ENCODE peak calls at places on chromosomes 4 and X, in four cellular contexts. C is stomach, I is AG04449, K is AG10803. G is an unnamed sample.

GRCh38 chr4:153451931-153452660 is 14.1 kb upstream of the TMEM131L start:
- DNase-seq in C (no peak), I (no peak), K (no peak), G (no peak)

GRCh38 chr4:21192367-21192766 is 492.1 kb downstream of the PACRGL start:
- DNase-seq in K (no peak), C (no peak), I (no peak), G (no peak)

GRCh38 chr4:40515037-40515397 is 114.6 kb downstream of the RBM47 start:
- DNase-seq in K (no peak), C (peak), I (no peak), G (no peak)

GRCh38 chr4:13615162-13615561 is 12.4 kb downstream of the BOD1L1 start:
- DNase-seq in C (no peak), K (no peak), I (no peak), G (no peak)

GRCh38 chr4:38275331-38275821 is 315.2 kb downstream of the PTTG2 start:
- DNase-seq in I (no peak), K (no peak), C (no peak), G (no peak)

GRCh38 chr4:149993030-149993429 is 85.2 kb upstream of the DCLK2 start:
- DNase-seq in C (no peak), K (no peak), I (no peak), G (no peak)

GRCh38 chr4:122150896-122151295 is 1.2 kb upstream of the BLTP1 start:
- DNase-seq in K (no peak), I (no peak), C (no peak), G (no peak)

GRCh38 chrX:103052625-103053024 is 11.3 kb downstream of the BEX1 start:
- DNase-seq in C (no peak), K (no peak), I (no peak), G (no peak)

GRCh38 chr4:76377922-76378321 is 43.0 kb downstream of the CCDC158 start:
- DNase-seq in I (no peak), K (peak), C (peak), G (no peak)

GRCh38 chrX:48461830-48462229 is 8.2 kb downstream of the SLC38A5 start:
- DNase-seq in K (no peak), C (no peak), I (no peak), G (no peak)

GRCh38 chrX:129698150-129698549 is 40.6 kb upstream of the XPNPEP2 start:
- DNase-seq in I (no peak), C (no peak), K (no peak), G (no peak)

GRCh38 chr4:128525939-128526630 is 238.5 kb upstream of the PGRMC2 start:
- DNase-seq in I (no peak), C (no peak), K (peak), G (no peak)

GRCh38 chr4:41362647-41363383 is 106.1 kb downstream of the UCHL1 start:
- DNase-seq in K (peak), C (no peak), I (no peak), G (no peak)

GRCh38 chrX:30822068-30822671 is 66.9 kb downstream of the TAB3 start:
- DNase-seq in C (no peak), I (no peak), K (no peak), G (no peak)

GRCh38 chr4:48197643-48198237 is 63.7 kb upstream of the TXK start:
- DNase-seq in I (no peak), K (no peak), C (no peak), G (no peak)

GRCh38 chr4:156949373-156949814 is 22.2 kb downstream of the PDGFC start:
- DNase-seq in I (no peak), C (no peak), K (peak), G (no peak)

GRCh38 chr4:55001538-55001937 is 123.9 kb downstream of the KDR start:
- DNase-seq in I (no peak), C (no peak), K (no peak), G (no peak)

GRCh38 chr4:120830204-120830603 is 92.3 kb downstream of the PRDM5 start:
- DNase-seq in I (no peak), C (no peak), K (peak), G (no peak)

GRCh38 chr4:135120190-135120589 is 918.6 kb upstream of the PABPC4L start:
- DNase-seq in K (no peak), I (no peak), C (no peak), G (no peak)

GRCh38 chr4:156829194-156829593 is 142.4 kb downstream of the PDGFC start:
- DNase-seq in C (no peak), K (peak), I (no peak), G (peak)

GRCh38 chr4:25890653-25891485 is 23.2 kb upstream of the SMIM20 start:
- DNase-seq in I (no peak), K (no peak), C (no peak), G (no peak)
- TF ChIP-seq CTCF in I (no peak), K (no peak), C (no peak), G (no peak)

DNA sequence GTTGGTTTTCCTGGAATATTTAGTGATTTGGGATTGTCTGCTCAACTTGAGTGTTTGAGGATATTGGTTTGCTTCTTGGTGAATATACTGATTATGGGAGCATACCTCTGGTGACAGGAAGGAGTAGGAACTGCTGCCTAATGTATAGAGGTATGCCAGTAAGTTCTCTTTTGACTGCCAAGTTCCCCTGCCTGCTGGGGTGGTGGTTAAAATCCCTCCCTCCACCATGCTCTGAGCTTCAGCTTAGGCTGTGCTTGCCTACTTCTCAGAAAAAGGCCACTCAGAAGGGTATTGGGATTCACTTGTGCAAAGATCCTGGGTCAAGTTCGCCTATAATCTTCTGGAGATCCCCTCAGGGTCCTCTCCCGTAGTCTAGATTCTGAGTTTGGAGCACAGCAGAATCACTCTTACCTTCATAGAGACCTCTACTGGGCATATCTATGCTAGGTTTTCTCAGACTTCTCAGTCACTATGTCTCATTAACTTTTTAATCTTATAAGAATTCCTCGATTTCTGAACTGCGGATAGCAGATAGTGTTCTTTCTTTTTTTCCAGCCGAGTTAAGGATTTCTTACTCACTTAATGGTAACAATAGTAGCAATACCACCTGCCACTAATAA is 44.7 kb upstream of the DCK start:
- DNase-seq in C (no peak), I (no peak), K (no peak), G (no peak)
- TF ChIP-seq CTCF in C (no peak), I (no peak), K (no peak), G (no peak)

GRCh38 chr4:72295966-72296557 is 264.3 kb downstream of the NPFFR2 start:
- DNase-seq in K (peak), C (no peak), I (peak), G (peak)
- TF ChIP-seq CTCF in K (peak), C (no peak), I (peak), G (peak)

DNA sequence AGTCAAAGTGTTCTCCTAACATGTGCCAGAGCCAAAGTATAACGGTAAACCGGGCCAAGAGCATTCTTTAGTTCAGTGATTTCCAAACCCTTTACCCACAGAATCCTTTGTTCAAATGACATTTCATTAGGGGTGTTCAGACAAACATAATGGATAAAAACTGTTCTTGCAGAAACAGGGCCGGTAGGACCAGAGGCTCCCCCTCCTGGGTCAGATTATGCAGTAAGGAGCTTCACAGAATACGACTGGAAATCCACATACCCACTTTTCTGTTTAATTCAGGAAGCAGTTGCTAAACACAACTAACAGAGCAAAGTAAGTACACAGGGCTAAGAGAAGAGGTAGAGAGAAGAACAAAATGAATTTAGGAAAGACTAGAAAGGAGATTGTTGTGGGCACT is 46.6 kb upstream of the TMEM184C start:
- DNase-seq in I (no peak), K (peak), C (no peak), G (no peak)
- TF ChIP-seq CTCF in I (no peak), K (peak), C (no peak), G (peak)